ENCODE peak calls at places on chromosomes 1 and 21, in ten cellular contexts. I is stimulated activated CD4-positive, alpha-beta T cell treated with anti-CD3 and anti-CD28 coated beads, Interleukin-15, amount 100 ng/mL, for 1 hour; T is RWPE1; R is thyroid gland; S is spleen; W is AG04450; H is amniotic epithelial cell; M is pancreas; E is hepatocyte; X is left kidney. B is an unnamed sample.

GRCh38 chr1:96966536-96967138 is 245.1 kb downstream of the PTBP2 start:
- DNase-seq in S (peak), I (peak), X (peak), T (peak), W (peak), R (peak), E (peak), H (peak), M (peak), B (peak)

GRCh38 chr1:234978397-234979291 is 150.0 kb downstream of the TOMM20 start:
- DNase-seq in T (no peak), R (no peak), I (no peak), H (peak), E (peak), X (peak), W (no peak), S (peak), M (no peak), B (no peak)

GRCh38 chr1:15983275-15983674 is 7.4 kb upstream of the ZBTB17 start:
- DNase-seq in X (no peak), W (no peak), T (no peak), M (no peak), I (no peak), S (no peak), H (no peak), E (no peak), R (no peak), B (no peak)

GRCh38 chr1:74512516-74512915 is at the start of gene LRRC53:
- DNase-seq in T (no peak), W (no peak), I (no peak), R (no peak), X (no peak), S (no peak), H (no peak), M (no peak), E (no peak), B (no peak)

GRCh38 chr1:156910309-156910782 is 10.1 kb upstream of the LRRC71 start:
- DNase-seq in I (no peak), S (no peak), W (no peak), M (peak), E (peak), T (no peak), H (no peak), R (peak), X (peak), B (no peak)

GRCh38 chr1:4743978-4744750 is 89.8 kb downstream of the AJAP1 start:
- DNase-seq in W (no peak), H (no peak), E (no peak), X (no peak), M (no peak), I (no peak), T (no peak), R (peak), S (no peak), B (no peak)

GRCh38 chr1:63317007-63317813 is 5.2 kb upstream of the FOXD3 start:
- DNase-seq in T (peak), W (no peak), H (peak), S (peak), R (peak), M (peak), I (no peak), E (peak), X (peak), B (peak)

GRCh38 chr1:228018961-228019721 is 12.3 kb downstream of the WNT3A start:
- DNase-seq in M (no peak), I (no peak), W (no peak), R (no peak), E (no peak), H (no peak), X (no peak), S (peak), T (no peak), B (no peak)

GRCh38 chr1:8016244-8017241 is 9.6 kb downstream of the ERRFI1 start:
- DNase-seq in H (no peak), S (no peak), M (no peak), T (no peak), W (no peak), R (no peak), X (no peak), I (no peak), E (no peak), B (no peak)

GRCh38 chr1:46451948-46452930 is 37.4 kb upstream of the DMBX1 start:
- DNase-seq in E (no peak), X (no peak), I (no peak), W (no peak), T (no peak), M (no peak), H (no peak), R (no peak), S (no peak), B (no peak)

GRCh38 chr1:68188060-68188538 is 44.2 kb downstream of the WLS start:
- DNase-seq in T (no peak), E (no peak), S (no peak), I (no peak), X (no peak), W (peak), M (no peak), R (no peak), H (peak), B (no peak)

GRCh38 chr1:238658766-238659165 is 727.6 kb upstream of the CHRM3 start:
- DNase-seq in I (no peak), S (no peak), X (no peak), T (no peak), E (peak), M (no peak), R (no peak), H (peak), W (no peak), B (peak)

GRCh38 chr1:165067829-165068228 is 288.7 kb downstream of the LMX1A start:
- DNase-seq in S (no peak), I (no peak), W (no peak), X (no peak), E (no peak), T (no peak), R (no peak), H (no peak), M (no peak), B (no peak)

GRCh38 chr1:202794049-202794725 is 14.0 kb downstream of the KDM5B start:
- DNase-seq in T (no peak), H (no peak), W (no peak), X (no peak), M (no peak), E (no peak), I (no peak), S (no peak), R (no peak), B (no peak)

GRCh38 chr1:92913093-92913819 is 48.0 kb downstream of the DIPK1A start:
- DNase-seq in S (no peak), W (no peak), M (no peak), X (no peak), H (no peak), E (no peak), T (no peak), I (no peak), R (no peak), B (no peak)

GRCh38 chr21:18801468-18801867 is 397.9 kb upstream of the TMPRSS15 start:
- DNase-seq in S (no peak), M (no peak), E (peak), W (no peak), I (no peak), T (peak), H (peak), R (no peak), X (peak), B (peak)

GRCh38 chr1:114346480-114347029 is 164.4 kb downstream of the TRIM33 start:
- DNase-seq in W (peak), S (peak), T (peak), E (peak), X (peak), H (peak), I (peak), R (peak), M (peak), B (peak)

GRCh38 chr21:43866659-43867331 is 1.8 kb downstream of the AGPAT3 start:
- DNase-seq in W (no peak), S (peak), I (peak), X (peak), M (peak), R (no peak), T (no peak), E (peak), H (no peak), B (no peak)

GRCh38 chr1:62241357-62242131 is 46.9 kb downstream of the L1TD1 start:
- DNase-seq in X (peak), R (peak), H (no peak), I (no peak), W (no peak), E (no peak), S (peak), T (no peak), M (peak), B (no peak)

GRCh38 chr1:248696261-248696660 is 6.3 kb downstream of the OR14I1 start:
- DNase-seq in T (no peak), X (no peak), W (no peak), H (no peak), R (no peak), M (no peak), I (no peak), E (no peak), S (no peak), B (no peak)

GRCh38 chr1:206757524-206758266 is 12.9 kb upstream of the IL19 start:
- DNase-seq in W (no peak), R (no peak), M (no peak), E (no peak), I (no peak), S (no peak), T (no peak), X (no peak), H (no peak), B (no peak)

GRCh38 chr1:94989398-94989797 is 62.5 kb upstream of the CNN3 start:
- DNase-seq in W (no peak), E (no peak), H (no peak), M (peak), R (peak), I (no peak), T (no peak), S (no peak), X (no peak), B (no peak)

GRCh38 chr1:7335224-7335879 is 435.7 kb upstream of the VAMP3 start:
- DNase-seq in E (no peak), W (no peak), I (no peak), H (no peak), R (no peak), X (no peak), S (no peak), T (peak), M (no peak), B (peak)

GRCh38 chr1:156870734-156871133 is 10.1 kb downstream of the NTRK1 start:
- DNase-seq in H (peak), W (peak), T (peak), I (no peak), E (no peak), X (peak), R (no peak), M (no peak), S (no peak), B (peak)

GRCh38 chr1:202076050-202076511 is 46.6 kb upstream of the GPR37L1 start:
- DNase-seq in E (peak), X (no peak), T (no peak), H (peak), I (no peak), R (no peak), W (no peak), S (no peak), M (no peak), B (no peak)

GRCh38 chr1:87794788-87795614 is 466.3 kb downstream of the LMO4 start:
- DNase-seq in R (no peak), S (no peak), H (peak), X (no peak), M (peak), T (peak), W (peak), E (peak), I (no peak), B (peak)

GRCh38 chr1:119139393-119139792 is 1.1 kb downstream of the WARS2 start:
- DNase-seq in M (no peak), S (no peak), H (no peak), E (peak), R (no peak), W (no peak), I (no peak), T (no peak), X (peak), B (no peak)

GRCh38 chr1:174135200-174135599 is 24.1 kb upstream of the RABGAP1L start:
- DNase-seq in M (no peak), S (no peak), H (no peak), T (no peak), R (no peak), I (no peak), W (no peak), X (no peak), E (no peak), B (no peak)

GRCh38 chr1:156502749-156503671 is 2.4 kb upstream of the MEF2D start:
- DNase-seq in I (no peak), M (peak), R (peak), H (peak), W (peak), S (peak), T (peak), E (peak), X (peak), B (peak)

GRCh38 chr1:18938008-18938706 is 18.3 kb downstream of the IFFO2 start:
- DNase-seq in M (no peak), E (no peak), T (no peak), H (no peak), S (peak), R (peak), X (peak), W (no peak), I (no peak), B (no peak)

GRCh38 chr1:148315081-148315811 is 163.2 kb upstream of the NBPF11 start:
- DNase-seq in I (no peak), H (no peak), W (no peak), T (no peak), S (no peak), X (no peak), R (no peak), M (no peak), E (no peak), B (no peak)